ENCODE peak calls at places on chromosomes 4 and X, in five cellular contexts. N, H, B, T and S are unnamed samples.

GRCh38 chr4:7067147-7067522 is 729 bp downstream of the GRPEL1 start:
- DNase-seq in N (peak; percentile 70), H (no peak), B (no peak), T (no peak), S (no peak)

GRCh38 chr4:184891765-184892164 is 66.0 kb upstream of the ACSL1 start:
- DNase-seq in N (no peak), H (no peak), B (no peak), T (no peak), S (no peak)

GRCh38 chr4:57157611-57158137 is 47.5 kb upstream of the IGFBP7 start:
- DNase-seq in N (no peak), H (no peak), B (no peak), T (peak; percentile 6), S (no peak)

GRCh38 chrX:129724767-129725166 is 14.0 kb upstream of the XPNPEP2 start:
- DNase-seq in N (no peak), H (no peak), B (no peak), T (no peak), S (no peak)

GRCh38 chr4:99417125-99417524 is 18.0 kb downstream of the ADH7 start:
- DNase-seq in N (no peak), H (no peak), B (no peak), T (no peak), S (no peak)

GRCh38 chr4:25090516-25090915 is 59.8 kb upstream of the LGI2 start:
- DNase-seq in N (no peak), H (no peak), B (peak; percentile 62), T (no peak), S (no peak)

GRCh38 chr4:89486042-89486441 is 178.4 kb upstream of the GPRIN3 start:
- DNase-seq in N (no peak), H (no peak), B (no peak), T (no peak), S (no peak)

GRCh38 chrX:144006811-144007210 is 122.9 kb downstream of the UBE2NL start:
- DNase-seq in N (no peak), H (no peak), B (peak; percentile 25), T (no peak), S (no peak)

GRCh38 chrX:138858438-138858837 is 146.9 kb upstream of the FGF13 start:
- DNase-seq in N (no peak), H (no peak), B (peak; percentile 92), T (no peak), S (no peak)

GRCh38 chr4:172573899-172574298 is 594.7 kb upstream of the GALNT7 start:
- DNase-seq in N (no peak), H (no peak), B (no peak), T (no peak), S (no peak)

GRCh38 chr4:151807220-151807619 is 46.4 kb upstream of the GATB start:
- DNase-seq in N (peak; percentile 69), H (no peak), B (no peak), T (no peak), S (no peak)

GRCh38 chr4:957581-958313 is 15.6 kb downstream of the DGKQ start:
- DNase-seq in N (no peak), H (no peak), B (no peak), T (no peak), S (no peak)

GRCh38 chrX:24748196-24748595 is 54.5 kb downstream of the POLA1 start:
- DNase-seq in N (no peak), H (no peak), B (no peak), T (no peak), S (no peak)

GRCh38 chrX:6852869-6853268 is 294.6 kb upstream of the STS start:
- DNase-seq in N (no peak), H (no peak), B (no peak), T (no peak), S (no peak)

GRCh38 chr4:3599951-3600350 is 67.7 kb upstream of the LRPAP1 start:
- DNase-seq in N (no peak), H (no peak), B (no peak), T (no peak), S (no peak)

GRCh38 chrX:63754141-63754859 is 30.7 kb downstream of the ARHGEF9 start:
- DNase-seq in N (no peak), H (peak; percentile 55), B (peak; percentile 23), T (no peak), S (peak; percentile 17)

GRCh38 chr4:38400946-38401345 is 263.1 kb upstream of the KLF3 start:
- DNase-seq in N (no peak), H (no peak), B (peak; percentile 38), T (no peak), S (no peak)

GRCh38 chr4:153115322-153116100 is 88.7 kb upstream of the TRIM2 start:
- DNase-seq in N (peak; percentile 56), H (no peak), B (peak; percentile 85), T (no peak), S (no peak)

GRCh38 chr4:172997851-172998250 is 170.8 kb upstream of the GALNT7 start:
- DNase-seq in N (no peak), H (no peak), B (no peak), T (no peak), S (no peak)

GRCh38 chr4:172750910-172751309 is 417.7 kb upstream of the GALNT7 start:
- DNase-seq in N (no peak), H (no peak), B (no peak), T (no peak), S (no peak)

GRCh38 chr4:109930872-109931271 is 18.2 kb downstream of the EGF start:
- DNase-seq in N (no peak), H (no peak), B (no peak), T (no peak), S (no peak)

GRCh38 chr4:165060938-165061337 is 7.3 kb downstream of the TRIM75 start:
- DNase-seq in N (no peak), H (no peak), B (no peak), T (no peak), S (no peak)

GRCh38 chr4:19832388-19832787 is 419.3 kb upstream of the SLIT2 start:
- DNase-seq in N (no peak), H (no peak), B (peak; percentile 47), T (no peak), S (no peak)

GRCh38 chr4:120466429-120466828 is 399.8 kb upstream of the MAD2L1 start:
- DNase-seq in N (no peak), H (no peak), B (no peak), T (no peak), S (no peak)

GRCh38 chr4:112144546-112145325 is 518 bp upstream of the FAM241A start:
- DNase-seq in N (no peak), H (no peak), B (no peak), T (no peak), S (no peak)

GRCh38 chr4:141668200-141668599 is 31.8 kb downstream of the IL15 start:
- DNase-seq in N (no peak), H (no peak), B (peak; percentile 50), T (no peak), S (no peak)

GRCh38 chrX:42237956-42238355 is 314.6 kb upstream of the CASK start:
- DNase-seq in N (no peak), H (no peak), B (peak; percentile 41), T (no peak), S (no peak)

GRCh38 chr4:122765702-122766352 is 33.3 kb downstream of the BBS12 start:
- DNase-seq in N (no peak), H (no peak), B (peak; percentile 91), T (no peak), S (no peak)

GRCh38 chr4:152674359-152674758 is 5.4 kb downstream of the TMEM154 start:
- DNase-seq in N (no peak), H (no peak), B (no peak), T (no peak), S (no peak)

GRCh38 chr4:3384771-3385701 is 56.7 kb upstream of the HGFAC start:
- DNase-seq in N (peak; percentile 69), H (no peak), B (no peak), T (no peak), S (no peak)